ENCODE peak calls at places on chromosomes 12 and 14, in eight cellular contexts. One of them, this sample, is unnamed.

GRCh38 chr12:95763809-95764253 is 26.7 kb downstream of the NTN4 start:
- DNase-seq in activated naive CD8-positive, alpha-beta T cell treated with anti-CD3 and anti-CD28 coated beads for 36 hours: no peak
- DNase-seq in CD8-positive, alpha-beta T cell: no peak
- DNase-seq in HFF-Myc: peak
- DNase-seq in stimulated activated CD8-positive, alpha-beta memory T cell treated with anti-CD3 and anti-CD28 coated beads, Interleukin-12 subunit alpha, Interleukin-12 subunit beta, amount 100 ng/mL, for 4 hours: no peak
- DNase-seq in NCI-H1694 treated with DMSO at 0.1 percent for 48 hours: no peak
- DNase-seq in germinal center: no peak
- DNase-seq in GDM1: no peak
- DNase-seq in this sample: no peak

GRCh38 chr12:52221912-52222457 is 11.1 kb upstream of the KRT7 start:
- DNase-seq in GDM1: peak
- DNase-seq in stimulated activated CD8-positive, alpha-beta memory T cell treated with anti-CD3 and anti-CD28 coated beads, Interleukin-12 subunit alpha, Interleukin-12 subunit beta, amount 100 ng/mL, for 4 hours: no peak
- DNase-seq in HFF-Myc: no peak
- DNase-seq in activated naive CD8-positive, alpha-beta T cell treated with anti-CD3 and anti-CD28 coated beads for 36 hours: peak
- DNase-seq in CD8-positive, alpha-beta T cell: peak
- DNase-seq in germinal center: no peak
- DNase-seq in NCI-H1694 treated with DMSO at 0.1 percent for 48 hours: peak
- DNase-seq in this sample: no peak

GRCh38 chr12:77377116-77377515 is 311.7 kb upstream of the E2F7 start:
- DNase-seq in NCI-H1694 treated with DMSO at 0.1 percent for 48 hours: no peak
- DNase-seq in germinal center: no peak
- DNase-seq in CD8-positive, alpha-beta T cell: no peak
- DNase-seq in activated naive CD8-positive, alpha-beta T cell treated with anti-CD3 and anti-CD28 coated beads for 36 hours: no peak
- DNase-seq in stimulated activated CD8-positive, alpha-beta memory T cell treated with anti-CD3 and anti-CD28 coated beads, Interleukin-12 subunit alpha, Interleukin-12 subunit beta, amount 100 ng/mL, for 4 hours: no peak
- DNase-seq in GDM1: no peak
- DNase-seq in HFF-Myc: peak
- DNase-seq in this sample: no peak

GRCh38 chr14:60861545-60862147 is 119.2 kb downstream of the TRMT5 start:
- DNase-seq in HFF-Myc: no peak
- DNase-seq in germinal center: no peak
- DNase-seq in stimulated activated CD8-positive, alpha-beta memory T cell treated with anti-CD3 and anti-CD28 coated beads, Interleukin-12 subunit alpha, Interleukin-12 subunit beta, amount 100 ng/mL, for 4 hours: no peak
- DNase-seq in GDM1: no peak
- DNase-seq in activated naive CD8-positive, alpha-beta T cell treated with anti-CD3 and anti-CD28 coated beads for 36 hours: no peak
- DNase-seq in CD8-positive, alpha-beta T cell: no peak
- DNase-seq in NCI-H1694 treated with DMSO at 0.1 percent for 48 hours: no peak
- DNase-seq in this sample: no peak

GRCh38 chr12:19273482-19274330 is 144.2 kb downstream of the PLEKHA5 start:
- DNase-seq in HFF-Myc: peak
- DNase-seq in NCI-H1694 treated with DMSO at 0.1 percent for 48 hours: no peak
- DNase-seq in stimulated activated CD8-positive, alpha-beta memory T cell treated with anti-CD3 and anti-CD28 coated beads, Interleukin-12 subunit alpha, Interleukin-12 subunit beta, amount 100 ng/mL, for 4 hours: peak
- DNase-seq in germinal center: no peak
- DNase-seq in GDM1: no peak
- DNase-seq in activated naive CD8-positive, alpha-beta T cell treated with anti-CD3 and anti-CD28 coated beads for 36 hours: peak
- DNase-seq in CD8-positive, alpha-beta T cell: peak
- DNase-seq in this sample: peak

GRCh38 chr12:69368171-69368570 is 8.6 kb downstream of the YEATS4 start:
- DNase-seq in germinal center: no peak
- DNase-seq in NCI-H1694 treated with DMSO at 0.1 percent for 48 hours: no peak
- DNase-seq in HFF-Myc: no peak
- DNase-seq in stimulated activated CD8-positive, alpha-beta memory T cell treated with anti-CD3 and anti-CD28 coated beads, Interleukin-12 subunit alpha, Interleukin-12 subunit beta, amount 100 ng/mL, for 4 hours: no peak
- DNase-seq in activated naive CD8-positive, alpha-beta T cell treated with anti-CD3 and anti-CD28 coated beads for 36 hours: no peak
- DNase-seq in GDM1: no peak
- DNase-seq in CD8-positive, alpha-beta T cell: no peak
- DNase-seq in this sample: no peak

GRCh38 chr14:61372379-61372778 is 51.0 kb downstream of the PRKCH start:
- DNase-seq in activated naive CD8-positive, alpha-beta T cell treated with anti-CD3 and anti-CD28 coated beads for 36 hours: no peak
- DNase-seq in CD8-positive, alpha-beta T cell: no peak
- DNase-seq in NCI-H1694 treated with DMSO at 0.1 percent for 48 hours: no peak
- DNase-seq in HFF-Myc: no peak
- DNase-seq in germinal center: no peak
- DNase-seq in GDM1: no peak
- DNase-seq in stimulated activated CD8-positive, alpha-beta memory T cell treated with anti-CD3 and anti-CD28 coated beads, Interleukin-12 subunit alpha, Interleukin-12 subunit beta, amount 100 ng/mL, for 4 hours: no peak
- DNase-seq in this sample: no peak

GRCh38 chr12:9866786-9867379 is 2.3 kb downstream of the CLEC2B start:
- DNase-seq in GDM1: no peak
- DNase-seq in NCI-H1694 treated with DMSO at 0.1 percent for 48 hours: no peak
- DNase-seq in germinal center: no peak
- DNase-seq in stimulated activated CD8-positive, alpha-beta memory T cell treated with anti-CD3 and anti-CD28 coated beads, Interleukin-12 subunit alpha, Interleukin-12 subunit beta, amount 100 ng/mL, for 4 hours: no peak
- DNase-seq in HFF-Myc: no peak
- DNase-seq in CD8-positive, alpha-beta T cell: no peak
- DNase-seq in activated naive CD8-positive, alpha-beta T cell treated with anti-CD3 and anti-CD28 coated beads for 36 hours: no peak
- DNase-seq in this sample: no peak

GRCh38 chr12:69405466-69405865 is 45.9 kb downstream of the YEATS4 start:
- DNase-seq in HFF-Myc: peak
- DNase-seq in CD8-positive, alpha-beta T cell: no peak
- DNase-seq in NCI-H1694 treated with DMSO at 0.1 percent for 48 hours: no peak
- DNase-seq in GDM1: no peak
- DNase-seq in activated naive CD8-positive, alpha-beta T cell treated with anti-CD3 and anti-CD28 coated beads for 36 hours: no peak
- DNase-seq in germinal center: no peak
- DNase-seq in stimulated activated CD8-positive, alpha-beta memory T cell treated with anti-CD3 and anti-CD28 coated beads, Interleukin-12 subunit alpha, Interleukin-12 subunit beta, amount 100 ng/mL, for 4 hours: no peak
- DNase-seq in this sample: no peak

GRCh38 chr12:2382391-2383155 is 329.8 kb downstream of the CACNA1C start:
- DNase-seq in germinal center: no peak
- DNase-seq in GDM1: peak
- DNase-seq in stimulated activated CD8-positive, alpha-beta memory T cell treated with anti-CD3 and anti-CD28 coated beads, Interleukin-12 subunit alpha, Interleukin-12 subunit beta, amount 100 ng/mL, for 4 hours: no peak
- DNase-seq in CD8-positive, alpha-beta T cell: no peak
- DNase-seq in activated naive CD8-positive, alpha-beta T cell treated with anti-CD3 and anti-CD28 coated beads for 36 hours: no peak
- DNase-seq in NCI-H1694 treated with DMSO at 0.1 percent for 48 hours: peak
- DNase-seq in HFF-Myc: no peak
- DNase-seq in this sample: no peak